ENCODE peak calls at places on chromosomes 12 and 14, in seven cellular contexts. V, Z, Y, L, G, A and N are unnamed samples.

GRCh38 chr12:31118347-31118830 is 44.7 kb downstream of the DDX11 start:
- DNase-seq in V (no peak), Z (no peak), Y (no peak), L (peak), G (no peak), A (no peak), N (no peak)

GRCh38 chr14:63940387-63940786 is 87.6 kb downstream of the SYNE2 start:
- DNase-seq in V (no peak), Z (no peak), Y (no peak), L (no peak), G (no peak), A (no peak), N (no peak)

GRCh38 chr12:106583578-106584103 is 837 bp downstream of the RFX4 start:
- DNase-seq in V (no peak), Z (no peak), Y (peak), L (peak), G (peak), A (no peak), N (no peak)

GRCh38 chr14:91901449-91902250 is 34.3 kb upstream of the TC2N start:
- DNase-seq in V (no peak), Z (no peak), Y (no peak), L (no peak), G (no peak), A (no peak), N (no peak)

GRCh38 chr12:124024790-124025189 is 51.8 kb downstream of the ZNF664 start:
- DNase-seq in V (no peak), Z (no peak), Y (no peak), L (peak), G (no peak), A (no peak), N (no peak)

GRCh38 chr14:104665663-104666522 is 23.5 kb upstream of the INF2 start:
- DNase-seq in V (peak), Z (no peak), Y (peak), L (peak), G (peak), A (peak), N (no peak)

GRCh38 chr12:87678453-87678852 is 350.7 kb downstream of the C12orf50 start:
- DNase-seq in V (no peak), Z (no peak), Y (no peak), L (no peak), G (peak), A (no peak), N (no peak)

GRCh38 chr12:53267309-53268008 is 640 bp upstream of the ESPL1 start:
- DNase-seq in V (no peak), Z (no peak), Y (no peak), L (no peak), G (no peak), A (no peak), N (no peak)

GRCh38 chr14:105861985-105862465 is 335.6 kb downstream of the TMEM121 start:
- DNase-seq in V (no peak), Z (no peak), Y (no peak), L (no peak), G (no peak), A (no peak), N (peak)

GRCh38 chr12:53051058-53051880 is 1.4 kb downstream of the TNS2 start:
- DNase-seq in V (no peak), Z (no peak), Y (no peak), L (no peak), G (peak), A (peak), N (no peak)

GRCh38 chr14:52741865-52742264 is 11.9 kb downstream of the STYX start:
- DNase-seq in V (no peak), Z (no peak), Y (no peak), L (no peak), G (no peak), A (no peak), N (no peak)

GRCh38 chr12:79886917-79887519 is 47.9 kb downstream of the PPP1R12A start:
- DNase-seq in V (peak), Z (peak), Y (no peak), L (no peak), G (peak), A (no peak), N (no peak)